ENCODE peak calls at places on chromosomes 3 and 15, in ten cellular contexts. X is A673; G is dorsolateral prefrontal cortex; H is endothelial cell; E is cardiac muscle cell; W is CD4-positive, alpha-beta T cell; F is esophagus squamous epithelium; V is uterus; J is suprapubic skin; D is epithelial cell of esophagus. O is an unnamed sample.

GRCh38 chr15:96553006-96553405 is 222.5 kb downstream of the NR2F2 start:
- DNase-seq in X (no peak), G (no peak), H (no peak), E (no peak), W (no peak), F (no peak), V (no peak), J (no peak), D (peak), O (no peak)

GRCh38 chr3:124821356-124821755 is 65.8 kb downstream of the ITGB5 start:
- DNase-seq in X (no peak), G (no peak), H (no peak), E (no peak), W (no peak), F (no peak), V (no peak), J (peak), D (no peak), O (no peak)

GRCh38 chr15:66593219-66593780 is 27.5 kb upstream of the LCTL start:
- DNase-seq in X (no peak), G (no peak), H (no peak), E (no peak), W (no peak), F (no peak), V (no peak), J (no peak), D (no peak), O (no peak)

GRCh38 chr3:136042608-136043221 is 77.2 kb downstream of the PPP2R3A start:
- DNase-seq in X (peak), G (no peak), H (no peak), E (peak), W (no peak), F (no peak), V (no peak), J (no peak), D (peak), O (no peak)

GRCh38 chr15:25710184-25710583 is 152.9 kb downstream of the ATP10A start:
- DNase-seq in X (peak), G (no peak), H (peak), E (peak), W (peak), F (no peak), V (no peak), J (peak), D (no peak), O (peak)

GRCh38 chr3:28018925-28019718 is 222.3 kb upstream of the CMC1 start:
- DNase-seq in X (no peak), G (no peak), H (no peak), E (no peak), W (no peak), F (no peak), V (no peak), J (no peak), D (no peak), O (no peak)

GRCh38 chr15:100762913-100763627 is 116.6 kb upstream of the ALDH1A3 start:
- DNase-seq in X (no peak), G (no peak), H (no peak), E (no peak), W (no peak), F (no peak), V (no peak), J (no peak), D (no peak), O (no peak)

GRCh38 chr15:94937243-94937642 is 705.9 kb downstream of the MCTP2 start:
- DNase-seq in X (no peak), G (no peak), H (no peak), E (no peak), W (no peak), F (no peak), V (no peak), J (no peak), D (no peak), O (no peak)

GRCh38 chr15:43881944-43882343 is 55.1 kb downstream of the WDR76 start:
- DNase-seq in X (peak), G (no peak), H (peak), E (peak), W (no peak), F (no peak), V (no peak), J (no peak), D (peak), O (no peak)

GRCh38 chr3:66572938-66573710 is 72.3 kb upstream of the LRIG1 start:
- DNase-seq in X (no peak), G (no peak), H (peak), E (no peak), W (no peak), F (no peak), V (no peak), J (no peak), D (no peak), O (peak)
- TF ChIP-seq CTCF in X (peak), G (no peak), H (peak), E (peak), W (no peak), F (peak), V (no peak), J (no peak), D (no peak), O (peak)

GRCh38 chr3:42632146-42632545 is 21.4 kb upstream of the ZBTB47 start:
- DNase-seq in X (no peak), G (no peak), H (no peak), E (no peak), W (no peak), F (no peak), V (no peak), J (no peak), D (peak), O (no peak)

GRCh38 chr3:42637001-42637400 is 16.5 kb upstream of the ZBTB47 start:
- DNase-seq in X (no peak), G (no peak), H (no peak), E (no peak), W (no peak), F (no peak), V (no peak), J (no peak), D (no peak), O (no peak)

GRCh38 chr3:42638339-42638842 is 15.1 kb upstream of the ZBTB47 start:
- DNase-seq in X (no peak), G (no peak), H (no peak), E (no peak), W (no peak), F (no peak), V (no peak), J (no peak), D (no peak), O (no peak)

GRCh38 chr3:42633544-42633943 is 20.0 kb upstream of the ZBTB47 start:
- DNase-seq in X (no peak), G (no peak), H (no peak), E (no peak), W (no peak), F (no peak), V (no peak), J (no peak), D (no peak), O (no peak)

DNA sequence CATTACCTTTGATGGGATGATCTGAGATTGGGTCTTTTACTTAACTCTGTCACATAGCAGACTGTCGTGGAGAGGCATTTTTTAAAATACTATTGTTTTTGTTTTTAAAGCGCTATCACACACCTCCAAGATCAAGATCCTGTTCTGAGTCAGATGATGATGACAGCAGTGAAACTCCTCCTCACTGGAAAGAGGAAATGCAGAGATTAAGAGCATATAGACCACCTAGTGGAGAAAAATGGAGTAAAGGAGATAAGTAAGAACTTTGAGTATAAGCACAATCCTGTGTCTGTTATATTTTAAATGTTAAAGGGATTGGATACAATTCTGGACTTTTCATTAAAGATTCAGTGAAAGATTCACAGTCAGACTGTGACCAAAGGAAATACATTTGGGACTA is 18.4 kb upstream of the ZBTB47 start:
- DNase-seq in X (no peak), G (no peak), H (no peak), E (peak), W (no peak), F (no peak), V (no peak), J (no peak), D (peak), O (no peak)
- TF ChIP-seq CTCF in X (no peak), G (no peak), H (no peak), E (peak), W (no peak), F (no peak), V (no peak), J (no peak), D (no peak), O (no peak)

GRCh38 chr3:177816667-177817208 is 619.5 kb upstream of the TBL1XR1 start:
- DNase-seq in X (peak), G (no peak), H (no peak), E (peak), W (no peak), F (no peak), V (no peak), J (no peak), D (peak), O (no peak)
- TF ChIP-seq CTCF in X (peak), G (no peak), H (no peak), E (peak), W (no peak), F (no peak), V (peak), J (no peak), D (no peak), O (no peak)

DNA sequence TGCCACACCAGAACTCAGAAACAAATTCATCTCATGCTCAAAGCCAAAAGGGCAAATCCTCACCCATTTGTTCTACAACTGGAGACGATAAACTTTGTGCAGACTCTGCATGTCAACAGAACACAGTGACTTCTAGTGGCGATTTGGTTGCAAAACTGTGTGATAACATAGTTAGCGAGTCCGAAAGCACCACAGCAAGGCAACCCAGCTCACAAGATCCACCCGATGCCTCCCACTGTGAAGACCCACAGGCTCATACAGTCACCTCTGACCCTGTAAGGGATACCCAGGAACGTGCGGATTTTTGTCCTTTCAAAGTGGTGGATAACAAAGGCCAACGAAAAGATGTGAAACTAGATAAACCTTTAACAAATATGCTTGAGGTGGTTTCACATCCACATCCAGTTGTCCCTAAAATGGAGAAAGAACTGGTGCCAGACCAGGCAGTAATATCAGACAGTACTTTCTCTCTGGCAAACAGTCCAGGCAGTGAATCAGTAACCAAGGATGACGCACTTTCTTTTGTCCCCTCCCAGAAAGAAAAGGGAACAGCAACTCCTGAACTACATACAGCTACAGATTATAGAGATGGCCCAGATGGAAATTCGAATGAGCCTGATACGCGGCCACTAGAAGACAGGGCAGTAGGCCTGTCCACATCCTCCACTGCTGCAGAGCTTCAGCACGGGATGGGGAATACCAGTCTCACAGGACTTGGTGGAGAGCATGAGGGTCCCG is 199.7 kb downstream of the AKAP13 start:
- DNase-seq in X (no peak), G (no peak), H (no peak), E (peak), W (no peak), F (no peak), V (peak), J (no peak), D (no peak), O (no peak)
- TF ChIP-seq CTCF in X (peak), G (no peak), H (no peak), E (peak), W (no peak), F (no peak), V (no peak), J (no peak), D (no peak), O (no peak)

GRCh38 chr3:9688961-9689360 is 14.7 kb upstream of the CPNE9 start:
- DNase-seq in X (no peak), G (no peak), H (no peak), E (no peak), W (no peak), F (no peak), V (no peak), J (no peak), D (no peak), O (no peak)
- TF ChIP-seq CTCF in X (no peak), G (no peak), H (no peak), E (no peak), W (no peak), F (no peak), V (no peak), J (no peak), D (no peak), O (no peak)

DNA sequence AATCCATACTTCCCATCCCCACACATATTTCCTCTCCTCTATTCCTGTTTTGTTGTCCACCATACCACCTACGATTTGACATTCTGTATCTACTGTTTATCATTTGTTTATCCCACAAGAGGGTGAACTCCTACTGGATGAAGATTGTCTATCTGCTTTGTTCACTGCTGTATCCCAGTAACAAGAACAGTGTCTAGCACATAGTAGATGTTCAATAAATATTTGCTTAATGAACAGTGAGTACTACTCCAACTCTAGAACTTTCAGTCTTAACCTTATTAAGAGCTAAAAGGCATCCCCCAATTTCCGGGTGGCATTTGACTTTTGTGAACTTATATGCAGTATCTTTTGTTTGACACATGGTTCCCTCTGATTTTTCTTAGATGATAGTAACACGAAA is 1.3 kb downstream of the PYGO1 start:
- DNase-seq in X (no peak), G (no peak), H (no peak), E (no peak), W (no peak), F (no peak), V (no peak), J (no peak), D (no peak), O (no peak)
- TF ChIP-seq CTCF in X (no peak), G (no peak), H (no peak), E (no peak), W (no peak), F (no peak), V (no peak), J (no peak), D (no peak), O (no peak)

GRCh38 chr3:134299888-134300206 is 49.2 kb upstream of the RYK start:
- DNase-seq in X (no peak), G (no peak), H (no peak), E (no peak), W (no peak), F (no peak), V (no peak), J (no peak), D (no peak), O (no peak)
- TF ChIP-seq CTCF in X (no peak), G (no peak), H (no peak), E (no peak), W (no peak), F (no peak), V (no peak), J (no peak), D (no peak), O (no peak)

GRCh38 chr3:44455318-44455717 is 22.2 kb downstream of the ZNF445 start:
- DNase-seq in X (no peak), G (no peak), H (no peak), E (no peak), W (no peak), F (no peak), V (no peak), J (no peak), D (no peak), O (no peak)
- TF ChIP-seq CTCF in X (no peak), G (no peak), H (no peak), E (no peak), W (no peak), F (no peak), V (no peak), J (no peak), D (no peak), O (no peak)

DNA sequence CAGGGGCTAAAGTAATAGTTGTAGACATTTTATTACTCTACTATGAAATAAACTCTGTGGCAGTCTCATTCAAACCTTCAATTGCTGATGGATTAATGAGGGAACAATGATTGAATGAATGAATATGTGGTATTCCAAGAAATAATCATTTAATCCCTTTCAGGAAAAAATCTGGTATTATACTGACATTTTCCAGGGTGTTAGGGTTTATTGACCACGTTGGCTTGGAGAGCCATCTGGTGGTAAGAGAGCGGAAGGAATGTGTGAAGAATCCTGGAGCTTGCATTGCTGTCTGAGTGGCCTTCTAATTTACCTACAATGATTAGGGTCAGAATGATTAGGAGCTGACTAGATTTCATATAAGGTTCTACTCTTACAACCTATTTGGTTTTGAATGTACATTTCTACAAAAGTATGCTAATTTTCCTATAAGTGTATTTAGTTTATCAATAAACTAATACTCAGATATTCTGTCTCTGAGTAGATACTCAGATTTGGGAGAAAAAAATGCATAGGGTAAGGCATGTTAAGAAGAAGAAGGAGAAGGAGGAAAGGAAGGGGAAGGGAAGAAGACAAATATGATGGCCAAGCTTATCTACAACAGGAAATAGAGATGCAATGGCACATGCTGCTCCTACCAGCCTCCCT is 249.9 kb downstream of the ROBO1 start:
- DNase-seq in X (peak), G (no peak), H (peak), E (peak), W (no peak), F (no peak), V (no peak), J (no peak), D (peak), O (peak)
- TF ChIP-seq CTCF in X (peak), G (peak), H (peak), E (peak), W (no peak), F (peak), V (no peak), J (peak), D (peak), O (peak)

GRCh38 chr3:44883999-44884431 is 9.6 kb downstream of the TGM4 start:
- DNase-seq in X (peak), G (no peak), H (no peak), E (peak), W (no peak), F (no peak), V (no peak), J (no peak), D (peak), O (no peak)

GRCh38 chr3:44886561-44886960 is 12.2 kb downstream of the TGM4 start:
- DNase-seq in X (no peak), G (no peak), H (no peak), E (no peak), W (no peak), F (no peak), V (no peak), J (no peak), D (peak), O (no peak)

GRCh38 chr3:44880284-44880683 is 5.9 kb downstream of the TGM4 start:
- DNase-seq in X (no peak), G (no peak), H (no peak), E (no peak), W (no peak), F (no peak), V (no peak), J (no peak), D (no peak), O (no peak)

GRCh38 chr3:44885618-44886017 is 11.2 kb downstream of the TGM4 start:
- DNase-seq in X (peak), G (no peak), H (no peak), E (peak), W (no peak), F (no peak), V (no peak), J (no peak), D (peak), O (no peak)

GRCh38 chr3:44883213-44883955 is 9.0 kb downstream of the TGM4 start:
- DNase-seq in X (no peak), G (no peak), H (no peak), E (no peak), W (no peak), F (no peak), V (no peak), J (no peak), D (peak), O (no peak)
- TF ChIP-seq CTCF in X (no peak), G (no peak), H (no peak), E (no peak), W (no peak), F (no peak), V (no peak), J (no peak), D (no peak), O (no peak)

O was measured in nephron progenitor cell.